ENCODE peak calls at places on chromosomes 12 and 14, in eight cellular contexts. One of them, this sample, is unnamed. For H3K4me1, the result is how much of the 10 kb centered on the place peaks cover.

GRCh38 chr12:6827982-6828670 is at the start of gene P3H3:
- DNase-seq in uterus: peak
- DNase-seq in cardiac muscle cell: peak
- DNase-seq in IMR-90: peak
- DNase-seq in body of pancreas: no peak
- DNase-seq in psoas muscle: peak
- DNase-seq in left ventricle myocardium inferior: peak
- DNase-seq in neural progenitor cell: peak
- DNase-seq in this sample: no peak

GRCh38 chr12:64916431-64916830 is 92.0 kb downstream of the TBC1D30 start:
- DNase-seq in uterus: no peak
- DNase-seq in cardiac muscle cell: no peak
- DNase-seq in IMR-90: no peak
- DNase-seq in body of pancreas: no peak
- DNase-seq in psoas muscle: no peak
- DNase-seq in left ventricle myocardium inferior: no peak
- DNase-seq in neural progenitor cell: no peak
- DNase-seq in this sample: no peak

GRCh38 chr14:81434230-81434629 is 34.1 kb upstream of the STON2 start:
- DNase-seq in uterus: no peak
- DNase-seq in cardiac muscle cell: no peak
- DNase-seq in IMR-90: no peak
- DNase-seq in body of pancreas: no peak
- DNase-seq in psoas muscle: no peak
- DNase-seq in left ventricle myocardium inferior: no peak
- DNase-seq in neural progenitor cell: peak
- DNase-seq in this sample: no peak

GRCh38 chr12:93540506-93540905 is 32.0 kb upstream of the SOCS2 start:
- DNase-seq in uterus: no peak
- DNase-seq in cardiac muscle cell: no peak
- DNase-seq in IMR-90: no peak
- DNase-seq in body of pancreas: no peak
- DNase-seq in psoas muscle: no peak
- DNase-seq in left ventricle myocardium inferior: no peak
- DNase-seq in neural progenitor cell: no peak
- DNase-seq in this sample: no peak

GRCh38 chr12:127628655-127629054 is 638.3 kb upstream of the TMEM132C start:
- DNase-seq in uterus: no peak
- DNase-seq in cardiac muscle cell: no peak
- DNase-seq in IMR-90: peak
- DNase-seq in body of pancreas: no peak
- DNase-seq in psoas muscle: no peak
- DNase-seq in left ventricle myocardium inferior: no peak
- DNase-seq in neural progenitor cell: no peak
- DNase-seq in this sample: no peak

GRCh38 chr12:117026921-117027250 is 72.3 kb downstream of the TESC start:
- DNase-seq in uterus: no peak
- DNase-seq in cardiac muscle cell: no peak
- DNase-seq in IMR-90: no peak
- DNase-seq in body of pancreas: no peak
- DNase-seq in psoas muscle: no peak
- DNase-seq in left ventricle myocardium inferior: no peak
- DNase-seq in neural progenitor cell: no peak
- DNase-seq in this sample: no peak

GRCh38 chr12:1810201-1810930 is 10.0 kb upstream of the LRTM2 start:
- DNase-seq in uterus: no peak
- DNase-seq in cardiac muscle cell: peak
- DNase-seq in IMR-90: peak
- DNase-seq in body of pancreas: no peak
- DNase-seq in psoas muscle: no peak
- DNase-seq in left ventricle myocardium inferior: peak
- DNase-seq in neural progenitor cell: no peak
- DNase-seq in this sample: no peak

GRCh38 chr14:50260072-50260471 is 28.7 kb upstream of the SOS2 start:
- DNase-seq in uterus: no peak
- DNase-seq in cardiac muscle cell: no peak
- DNase-seq in IMR-90: no peak
- DNase-seq in body of pancreas: no peak
- DNase-seq in psoas muscle: no peak
- DNase-seq in left ventricle myocardium inferior: no peak
- DNase-seq in neural progenitor cell: no peak
- DNase-seq in this sample: no peak

GRCh38 chr12:25438638-25439037 is 114.4 kb downstream of the LMNTD1 start:
- DNase-seq in uterus: no peak
- DNase-seq in cardiac muscle cell: peak
- DNase-seq in IMR-90: peak
- DNase-seq in body of pancreas: no peak
- DNase-seq in psoas muscle: no peak
- DNase-seq in left ventricle myocardium inferior: no peak
- DNase-seq in neural progenitor cell: no peak
- DNase-seq in this sample: no peak

GRCh38 chr12:52243774-52244614 is 11.0 kb downstream of the KRT7 start:
- DNase-seq in uterus: peak
- DNase-seq in cardiac muscle cell: peak
- DNase-seq in IMR-90: peak
- DNase-seq in body of pancreas: peak
- DNase-seq in psoas muscle: peak
- DNase-seq in left ventricle myocardium inferior: peak
- DNase-seq in neural progenitor cell: no peak
- DNase-seq in this sample: peak

GRCh38 chr12:92384571-92384970 is 238.9 kb upstream of the BTG1 start:
- DNase-seq in uterus: no peak
- DNase-seq in cardiac muscle cell: no peak
- DNase-seq in IMR-90: no peak
- DNase-seq in body of pancreas: no peak
- DNase-seq in psoas muscle: no peak
- DNase-seq in left ventricle myocardium inferior: no peak
- DNase-seq in neural progenitor cell: no peak
- DNase-seq in this sample: no peak

GRCh38 chr14:104366931-104367810 is 212.4 kb upstream of the C14orf180 start:
- DNase-seq in uterus: no peak
- DNase-seq in cardiac muscle cell: no peak
- DNase-seq in IMR-90: no peak
- DNase-seq in body of pancreas: no peak
- DNase-seq in psoas muscle: no peak
- DNase-seq in left ventricle myocardium inferior: no peak
- DNase-seq in neural progenitor cell: no peak
- DNase-seq in this sample: no peak

GRCh38 chr14:82410064-82410463 is 876.4 kb upstream of the SEL1L start:
- DNase-seq in uterus: no peak
- DNase-seq in cardiac muscle cell: no peak
- DNase-seq in IMR-90: no peak
- DNase-seq in body of pancreas: no peak
- DNase-seq in psoas muscle: no peak
- DNase-seq in left ventricle myocardium inferior: no peak
- DNase-seq in neural progenitor cell: no peak
- DNase-seq in this sample: no peak

GRCh38 chr14:79583738-79584405 is 627.4 kb downstream of the DIO2 start:
- DNase-seq in uterus: no peak
- DNase-seq in cardiac muscle cell: peak
- DNase-seq in IMR-90: peak
- DNase-seq in body of pancreas: no peak
- DNase-seq in psoas muscle: no peak
- DNase-seq in left ventricle myocardium inferior: no peak
- DNase-seq in neural progenitor cell: no peak
- DNase-seq in this sample: no peak
- H3K4me1 ChIP-seq in uterus: under half
- H3K4me1 ChIP-seq in cardiac muscle cell: under half
- H3K4me1 ChIP-seq in IMR-90: under half
- H3K4me1 ChIP-seq in body of pancreas: under half
- H3K4me1 ChIP-seq in psoas muscle: under half
- H3K4me1 ChIP-seq in left ventricle myocardium inferior: under half
- H3K4me1 ChIP-seq in neural progenitor cell: under half
- H3K4me1 ChIP-seq in this sample: under half

DNA sequence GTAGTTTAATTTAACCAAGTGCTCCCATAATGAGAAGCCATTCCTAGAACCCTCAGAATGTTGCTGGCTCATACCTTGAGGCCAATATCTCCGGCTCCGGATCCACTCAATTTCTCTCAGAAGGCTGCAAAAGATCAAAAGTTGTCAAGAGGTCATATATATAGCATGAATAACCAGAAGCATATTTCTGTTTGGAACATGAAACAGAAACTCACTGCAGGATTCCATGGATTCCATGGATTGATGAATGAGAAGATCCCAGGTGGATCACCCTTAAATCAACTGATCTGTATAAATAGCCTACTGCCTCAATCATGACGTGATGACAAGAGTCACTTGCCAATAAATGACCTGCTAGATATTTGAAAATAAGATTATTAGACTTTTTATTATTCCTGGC is 3.3 kb upstream of the NT5DC3 start:
- DNase-seq in uterus: no peak
- DNase-seq in cardiac muscle cell: no peak
- DNase-seq in IMR-90: no peak
- DNase-seq in body of pancreas: no peak
- DNase-seq in psoas muscle: no peak
- DNase-seq in left ventricle myocardium inferior: no peak
- DNase-seq in neural progenitor cell: no peak
- DNase-seq in this sample: no peak
- H3K4me1 ChIP-seq in uterus: under half
- H3K4me1 ChIP-seq in cardiac muscle cell: under half
- H3K4me1 ChIP-seq in IMR-90: under half
- H3K4me1 ChIP-seq in body of pancreas: under half
- H3K4me1 ChIP-seq in psoas muscle: under half
- H3K4me1 ChIP-seq in left ventricle myocardium inferior: under half
- H3K4me1 ChIP-seq in neural progenitor cell: under half
- H3K4me1 ChIP-seq in this sample: under half

DNA sequence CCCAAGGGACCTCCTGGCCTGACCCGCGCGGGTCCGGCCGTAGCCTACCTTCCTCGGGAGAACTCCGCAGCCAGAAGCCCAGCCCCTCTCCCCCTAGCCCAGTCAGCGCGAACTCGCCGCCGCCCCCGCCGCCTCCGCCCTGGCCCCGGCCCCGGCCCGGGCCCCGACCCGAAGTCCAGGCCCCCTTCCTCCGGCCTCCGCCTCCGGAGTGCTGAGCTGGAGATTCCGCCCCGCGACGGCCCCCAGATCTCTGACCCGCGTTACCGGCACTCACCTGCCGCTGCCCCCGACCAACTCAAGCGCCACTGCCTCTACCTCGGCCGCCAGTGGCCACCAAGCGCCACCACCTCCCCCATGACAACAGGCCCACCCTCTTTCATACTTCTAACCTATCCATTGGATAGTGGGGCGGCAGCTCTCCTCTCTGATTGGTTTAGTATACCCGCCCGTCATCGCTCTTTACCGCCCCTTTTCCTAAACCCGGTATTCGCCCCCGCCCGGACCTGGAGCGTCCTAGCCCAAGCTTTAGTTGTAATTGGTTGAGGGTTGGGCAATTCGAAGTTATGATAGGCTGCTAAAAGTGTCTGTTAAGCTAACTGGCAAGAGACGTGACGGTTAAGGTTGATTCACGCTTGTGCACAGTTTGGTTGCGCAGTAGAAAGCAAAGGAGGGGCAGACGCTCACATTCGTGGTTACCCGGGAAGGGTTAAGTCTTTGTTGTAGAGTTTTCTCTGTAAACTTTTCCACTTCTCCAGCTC is at the start of gene NUMB:
- DNase-seq in uterus: peak
- DNase-seq in cardiac muscle cell: peak
- DNase-seq in IMR-90: peak
- DNase-seq in body of pancreas: peak
- DNase-seq in psoas muscle: peak
- DNase-seq in left ventricle myocardium inferior: peak
- DNase-seq in neural progenitor cell: peak
- DNase-seq in this sample: peak
- H3K4me1 ChIP-seq in uterus: under half
- H3K4me1 ChIP-seq in cardiac muscle cell: half or more
- H3K4me1 ChIP-seq in IMR-90: under half
- H3K4me1 ChIP-seq in body of pancreas: half or more
- H3K4me1 ChIP-seq in psoas muscle: under half
- H3K4me1 ChIP-seq in left ventricle myocardium inferior: half or more
- H3K4me1 ChIP-seq in neural progenitor cell: under half
- H3K4me1 ChIP-seq in this sample: under half

GRCh38 chr12:118537481-118537917 is 161.1 kb downstream of the SUDS3 start:
- DNase-seq in uterus: peak
- DNase-seq in cardiac muscle cell: no peak
- DNase-seq in IMR-90: no peak
- DNase-seq in body of pancreas: no peak
- DNase-seq in psoas muscle: peak
- DNase-seq in left ventricle myocardium inferior: peak
- DNase-seq in neural progenitor cell: no peak
- DNase-seq in this sample: peak
- H3K4me1 ChIP-seq in uterus: under half
- H3K4me1 ChIP-seq in cardiac muscle cell: under half
- H3K4me1 ChIP-seq in IMR-90: under half
- H3K4me1 ChIP-seq in body of pancreas: under half
- H3K4me1 ChIP-seq in psoas muscle: under half
- H3K4me1 ChIP-seq in left ventricle myocardium inferior: under half
- H3K4me1 ChIP-seq in neural progenitor cell: under half
- H3K4me1 ChIP-seq in this sample: under half

DNA sequence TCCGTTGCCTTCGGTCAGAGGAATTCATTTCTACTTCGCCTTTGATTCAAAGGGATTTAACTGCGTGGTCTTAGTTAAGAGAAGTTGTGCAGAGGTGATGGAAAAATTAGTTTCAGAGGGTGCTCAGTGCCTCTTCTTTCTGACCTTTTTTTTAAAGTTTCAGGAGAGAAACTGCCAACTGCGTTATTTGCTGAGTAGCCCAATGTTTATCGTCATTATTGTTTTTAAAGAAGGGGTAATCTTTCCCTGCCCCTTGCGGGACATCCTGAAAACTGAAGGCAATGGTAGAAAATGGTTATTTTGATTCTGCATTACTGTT is 11.0 kb downstream of the OTX2 start:
- DNase-seq in uterus: no peak
- DNase-seq in cardiac muscle cell: no peak
- DNase-seq in IMR-90: no peak
- DNase-seq in body of pancreas: no peak
- DNase-seq in psoas muscle: no peak
- DNase-seq in left ventricle myocardium inferior: no peak
- DNase-seq in neural progenitor cell: no peak
- DNase-seq in this sample: no peak
- H3K4me1 ChIP-seq in uterus: under half
- H3K4me1 ChIP-seq in cardiac muscle cell: under half
- H3K4me1 ChIP-seq in IMR-90: under half
- H3K4me1 ChIP-seq in body of pancreas: under half
- H3K4me1 ChIP-seq in psoas muscle: under half
- H3K4me1 ChIP-seq in left ventricle myocardium inferior: under half
- H3K4me1 ChIP-seq in neural progenitor cell: half or more
- H3K4me1 ChIP-seq in this sample: under half

This sample was measured in ascending aorta.